ENCODE peak calls at places on chromosomes 5 and 9, in four cellular contexts. One of them, this sample, is unnamed.

GRCh38 chr9:108842610-108843295 is 13.0 kb downstream of the ACTL7B start:
- DNase-seq in IMR-90: no peak
- DNase-seq in astrocyte of the spinal cord: no peak
- DNase-seq in heart left ventricle: no peak
- DNase-seq in this sample: no peak

GRCh38 chr9:79189511-79189924 is 382.2 kb upstream of the TLE4 start:
- DNase-seq in IMR-90: peak
- DNase-seq in astrocyte of the spinal cord: peak
- DNase-seq in heart left ventricle: no peak
- DNase-seq in this sample: peak

GRCh38 chr5:40677456-40677855 is 2.3 kb upstream of the PTGER4 start:
- DNase-seq in IMR-90: no peak
- DNase-seq in astrocyte of the spinal cord: no peak
- DNase-seq in heart left ventricle: no peak
- DNase-seq in this sample: no peak

GRCh38 chr5:133472829-133473228 is 139.5 kb downstream of the FSTL4 start:
- DNase-seq in IMR-90: no peak
- DNase-seq in astrocyte of the spinal cord: no peak
- DNase-seq in heart left ventricle: no peak
- DNase-seq in this sample: no peak

GRCh38 chr9:6302417-6302816 is 25.8 kb upstream of the TPD52L3 start:
- DNase-seq in IMR-90: peak
- DNase-seq in astrocyte of the spinal cord: no peak
- DNase-seq in heart left ventricle: no peak
- DNase-seq in this sample: no peak

GRCh38 chr5:34582364-34582763 is 73.8 kb upstream of the RAI14 start:
- DNase-seq in IMR-90: no peak
- DNase-seq in astrocyte of the spinal cord: no peak
- DNase-seq in heart left ventricle: no peak
- DNase-seq in this sample: no peak

GRCh38 chr5:135232958-135233357 is 166.1 kb downstream of the MACROH2A1 start:
- DNase-seq in IMR-90: no peak
- DNase-seq in astrocyte of the spinal cord: no peak
- DNase-seq in heart left ventricle: peak
- DNase-seq in this sample: no peak

GRCh38 chr9:124928116-124928515 is 12.8 kb downstream of the GOLGA1 start:
- DNase-seq in IMR-90: no peak
- DNase-seq in astrocyte of the spinal cord: no peak
- DNase-seq in heart left ventricle: no peak
- DNase-seq in this sample: no peak

GRCh38 chr5:39905356-39905755 is 480.6 kb upstream of the DAB2 start:
- DNase-seq in IMR-90: no peak
- DNase-seq in astrocyte of the spinal cord: no peak
- DNase-seq in heart left ventricle: no peak
- DNase-seq in this sample: no peak

GRCh38 chr9:103574056-103574455 is 520.1 kb upstream of the SMC2 start:
- DNase-seq in IMR-90: no peak
- DNase-seq in astrocyte of the spinal cord: peak
- DNase-seq in heart left ventricle: no peak
- DNase-seq in this sample: peak

GRCh38 chr9:37371565-37372464 is 50.7 kb upstream of the GRHPR start:
- DNase-seq in IMR-90: peak
- DNase-seq in astrocyte of the spinal cord: peak
- DNase-seq in heart left ventricle: no peak
- DNase-seq in this sample: peak

GRCh38 chr9:73916016-73916673 is 581.0 kb upstream of the RORB start:
- DNase-seq in IMR-90: no peak
- DNase-seq in astrocyte of the spinal cord: peak
- DNase-seq in heart left ventricle: no peak
- DNase-seq in this sample: peak

GRCh38 chr9:119368681-119369581 is at the start of gene BRINP1:
- DNase-seq in IMR-90: no peak
- DNase-seq in astrocyte of the spinal cord: peak
- DNase-seq in heart left ventricle: peak
- DNase-seq in this sample: peak

GRCh38 chr9:75891277-75892167 is 1.0 kb downstream of the PCSK5 start:
- DNase-seq in IMR-90: peak
- DNase-seq in astrocyte of the spinal cord: peak
- DNase-seq in heart left ventricle: peak
- DNase-seq in this sample: peak

GRCh38 chr5:21236104-21236503 is 1248.1 kb upstream of the CDH18 start:
- DNase-seq in IMR-90: no peak
- DNase-seq in astrocyte of the spinal cord: no peak
- DNase-seq in heart left ventricle: no peak
- DNase-seq in this sample: no peak

GRCh38 chr5:81544351-81545001 is 150.5 kb upstream of the ACOT12 start:
- DNase-seq in IMR-90: peak
- DNase-seq in astrocyte of the spinal cord: no peak
- DNase-seq in heart left ventricle: no peak
- DNase-seq in this sample: no peak

GRCh38 chr9:134209731-134210311 is 45.5 kb upstream of the RNU6ATAC start:
- DNase-seq in IMR-90: no peak
- DNase-seq in astrocyte of the spinal cord: no peak
- DNase-seq in heart left ventricle: no peak
- DNase-seq in this sample: no peak

GRCh38 chr9:130518943-130519772 is 60.2 kb upstream of the FUBP3 start:
- DNase-seq in IMR-90: no peak
- DNase-seq in astrocyte of the spinal cord: no peak
- DNase-seq in heart left ventricle: no peak
- DNase-seq in this sample: no peak

GRCh38 chr5:16384222-16384621 is 81.4 kb downstream of the ZNF622 start:
- DNase-seq in IMR-90: no peak
- DNase-seq in astrocyte of the spinal cord: no peak
- DNase-seq in heart left ventricle: no peak
- DNase-seq in this sample: no peak

GRCh38 chr5:164651544-164651943 is 1146.1 kb downstream of the MAT2B start:
- DNase-seq in IMR-90: no peak
- DNase-seq in astrocyte of the spinal cord: no peak
- DNase-seq in heart left ventricle: no peak
- DNase-seq in this sample: no peak

GRCh38 chr5:134146651-134147544 is 29.9 kb downstream of the SKP1 start:
- DNase-seq in IMR-90: peak
- DNase-seq in astrocyte of the spinal cord: no peak
- DNase-seq in heart left ventricle: no peak
- DNase-seq in this sample: peak

GRCh38 chr9:5554254-5554653 is 43.9 kb downstream of the PDCD1LG2 start:
- DNase-seq in IMR-90: peak
- DNase-seq in astrocyte of the spinal cord: peak
- DNase-seq in heart left ventricle: no peak
- DNase-seq in this sample: no peak

GRCh38 chr9:119052339-119053030 is 316.8 kb downstream of the BRINP1 start:
- DNase-seq in IMR-90: no peak
- DNase-seq in astrocyte of the spinal cord: no peak
- DNase-seq in heart left ventricle: peak
- DNase-seq in this sample: no peak

GRCh38 chr5:1965860-1966396 is 83.2 kb upstream of the IRX4 start:
- DNase-seq in IMR-90: no peak
- DNase-seq in astrocyte of the spinal cord: no peak
- DNase-seq in heart left ventricle: no peak
- DNase-seq in this sample: no peak

GRCh38 chr5:72205431-72206009 is 98.2 kb downstream of the MAP1B start:
- DNase-seq in IMR-90: peak
- DNase-seq in astrocyte of the spinal cord: peak
- DNase-seq in heart left ventricle: no peak
- DNase-seq in this sample: no peak

GRCh38 chr5:134397196-134397595 is 14.5 kb downstream of the CDKN2AIPNL start:
- DNase-seq in IMR-90: no peak
- DNase-seq in astrocyte of the spinal cord: no peak
- DNase-seq in heart left ventricle: no peak
- DNase-seq in this sample: no peak

GRCh38 chr5:59799668-59800374 is 93.7 kb downstream of the PDE4D start:
- DNase-seq in IMR-90: peak
- DNase-seq in astrocyte of the spinal cord: peak
- DNase-seq in heart left ventricle: no peak
- DNase-seq in this sample: peak

GRCh38 chr5:157285310-157286035 is 19.6 kb downstream of the CYFIP2 start:
- DNase-seq in IMR-90: no peak
- DNase-seq in astrocyte of the spinal cord: no peak
- DNase-seq in heart left ventricle: no peak
- DNase-seq in this sample: no peak

GRCh38 chr9:123407537-123407828 is 51.5 kb downstream of the CRB2 start:
- DNase-seq in IMR-90: no peak
- DNase-seq in astrocyte of the spinal cord: no peak
- DNase-seq in heart left ventricle: no peak
- DNase-seq in this sample: no peak

GRCh38 chr9:133090752-133091325 is 29.1 kb downstream of the CEL start:
- DNase-seq in IMR-90: no peak
- DNase-seq in astrocyte of the spinal cord: no peak
- DNase-seq in heart left ventricle: no peak
- DNase-seq in this sample: no peak

DNA sequence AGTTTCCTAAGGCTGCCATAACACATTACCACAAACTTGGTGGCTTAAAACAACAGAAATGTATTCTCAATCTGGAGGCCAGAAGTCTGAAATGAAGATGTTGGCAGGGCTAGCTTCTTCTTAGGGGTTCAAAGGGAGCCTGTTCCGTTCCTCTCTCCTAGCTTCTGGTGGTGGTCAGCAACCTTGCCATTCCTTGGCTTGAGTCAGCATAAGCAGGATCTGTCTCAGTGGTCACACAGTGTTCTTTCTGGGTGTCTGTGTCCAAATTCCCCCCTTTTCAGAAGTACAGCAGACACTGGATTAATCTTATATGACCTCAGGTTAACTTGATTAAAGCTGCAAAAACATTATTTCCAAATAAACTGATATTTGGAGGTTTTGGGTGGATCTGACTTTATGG is 2.1 kb upstream of the OSMR start:
- DNase-seq in IMR-90: no peak
- DNase-seq in astrocyte of the spinal cord: no peak
- DNase-seq in heart left ventricle: no peak
- DNase-seq in this sample: peak
- H3K4me3 ChIP-seq in IMR-90: no peak
- H3K4me3 ChIP-seq in astrocyte of the spinal cord: no peak
- H3K4me3 ChIP-seq in heart left ventricle: no peak
- H3K4me3 ChIP-seq in this sample: peak

DNA sequence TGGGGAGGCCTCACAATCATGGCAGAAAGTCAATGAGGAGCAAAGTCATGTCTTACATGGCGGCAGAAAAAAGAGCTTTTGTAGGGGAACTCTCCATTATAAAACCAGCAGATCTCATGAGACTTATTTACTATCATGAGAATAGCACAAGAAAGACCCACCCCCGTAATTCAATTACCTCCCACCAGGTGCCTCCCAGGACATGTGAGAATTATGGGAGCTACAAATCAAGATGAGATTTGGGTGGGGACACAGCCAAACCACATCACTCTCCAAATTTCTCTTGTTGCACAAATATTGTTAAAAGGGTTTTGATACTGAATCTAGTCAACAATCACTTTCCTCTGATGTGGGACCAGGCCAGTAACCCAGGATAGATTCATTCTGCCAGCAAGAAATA is 1176.1 kb downstream of the CDH9 start:
- DNase-seq in IMR-90: no peak
- DNase-seq in astrocyte of the spinal cord: no peak
- DNase-seq in heart left ventricle: no peak
- DNase-seq in this sample: no peak
- TF ChIP-seq CTCF in IMR-90: no peak
- TF ChIP-seq CTCF in astrocyte of the spinal cord: no peak
- TF ChIP-seq CTCF in heart left ventricle: no peak
- TF ChIP-seq CTCF in this sample: no peak

DNA sequence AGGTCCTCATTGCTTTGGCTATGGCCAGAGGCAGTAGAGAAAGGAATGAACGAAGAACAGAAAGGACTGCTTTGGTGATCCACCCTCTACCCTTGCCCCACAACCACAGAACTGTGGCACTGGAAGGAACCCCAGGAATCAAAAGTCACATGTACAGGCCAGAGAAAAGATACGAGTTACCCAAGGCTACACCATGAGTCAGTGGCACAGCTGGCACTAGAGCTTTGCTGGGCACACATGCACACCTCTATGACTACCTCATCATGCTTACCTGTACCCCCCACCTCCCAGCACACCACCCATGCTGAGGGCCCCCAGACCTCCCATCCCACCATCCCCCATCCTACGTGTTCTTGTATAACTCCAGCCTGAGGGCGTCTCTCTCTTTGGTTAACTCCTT is 13.1 kb downstream of the GOLGA2 start:
- DNase-seq in IMR-90: no peak
- DNase-seq in astrocyte of the spinal cord: no peak
- DNase-seq in heart left ventricle: no peak
- DNase-seq in this sample: no peak
- H3K4me3 ChIP-seq in IMR-90: no peak
- H3K4me3 ChIP-seq in astrocyte of the spinal cord: no peak
- H3K4me3 ChIP-seq in heart left ventricle: no peak
- H3K4me3 ChIP-seq in this sample: no peak

GRCh38 chr5:142326480-142326938 is 1.7 kb upstream of the SPRY4 start:
- DNase-seq in IMR-90: no peak
- DNase-seq in astrocyte of the spinal cord: peak
- DNase-seq in heart left ventricle: no peak
- DNase-seq in this sample: no peak

GRCh38 chr5:142325677-142326479 is 1.1 kb upstream of the SPRY4 start:
- DNase-seq in IMR-90: peak
- DNase-seq in astrocyte of the spinal cord: peak
- DNase-seq in heart left ventricle: peak
- DNase-seq in this sample: peak

GRCh38 chr5:142324871-142325676 is at the start of gene SPRY4:
- DNase-seq in IMR-90: peak
- DNase-seq in astrocyte of the spinal cord: peak
- DNase-seq in heart left ventricle: peak
- DNase-seq in this sample: peak

GRCh38 chr5:142330026-142330425 is 5.2 kb upstream of the SPRY4 start:
- DNase-seq in IMR-90: no peak
- DNase-seq in astrocyte of the spinal cord: no peak
- DNase-seq in heart left ventricle: no peak
- DNase-seq in this sample: no peak

GRCh38 chr5:142327111-142327842 is 2.5 kb upstream of the SPRY4 start:
- DNase-seq in IMR-90: peak
- DNase-seq in astrocyte of the spinal cord: peak
- DNase-seq in heart left ventricle: peak
- DNase-seq in this sample: peak
- TF ChIP-seq CTCF in IMR-90: peak
- TF ChIP-seq CTCF in astrocyte of the spinal cord: no peak
- TF ChIP-seq CTCF in heart left ventricle: no peak
- TF ChIP-seq CTCF in this sample: peak

DNA sequence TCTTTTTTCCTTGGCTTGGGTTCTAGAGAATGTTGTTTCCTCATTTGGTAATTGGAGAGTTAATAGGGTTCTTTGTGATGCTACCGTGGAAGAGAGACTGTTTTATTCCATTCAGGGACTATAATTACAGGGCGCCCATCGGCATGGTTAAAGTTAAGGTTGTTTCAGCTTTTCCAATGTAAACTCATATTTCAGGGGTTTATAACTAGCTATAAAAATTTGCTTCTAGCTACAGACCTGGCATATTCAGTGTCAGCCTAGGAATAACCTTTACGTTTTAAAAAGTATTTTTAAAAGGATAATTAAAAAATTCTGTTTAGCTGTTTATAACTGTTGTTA is 99.1 kb downstream of the AOPEP start:
- DNase-seq in IMR-90: no peak
- DNase-seq in astrocyte of the spinal cord: no peak
- DNase-seq in heart left ventricle: no peak
- DNase-seq in this sample: no peak
- H3K4me3 ChIP-seq in IMR-90: no peak
- H3K4me3 ChIP-seq in astrocyte of the spinal cord: no peak
- H3K4me3 ChIP-seq in heart left ventricle: no peak
- H3K4me3 ChIP-seq in this sample: no peak

This sample was measured in fibroblast of mammary gland.